ENCODE peak calls at places on chromosomes 1 and 21, in nine cellular contexts. One of them, this sample, is unnamed.

GRCh38 chr1:65330822-65331221 is 21.5 kb downstream of the DNAJC6 start:
- DNase-seq in trophoblast cell: no peak
- DNase-seq in esophagus squamous epithelium: no peak
- DNase-seq in AG04449: no peak
- DNase-seq in pancreas: no peak
- DNase-seq in HAP-1: no peak
- DNase-seq in CD4-positive, CD25-positive, alpha-beta regulatory T cell: no peak
- DNase-seq in A549: no peak
- DNase-seq in GM23248: no peak
- DNase-seq in this sample: no peak

GRCh38 chr1:3034162-3034561 is 12.9 kb downstream of the ACTRT2 start:
- DNase-seq in HAP-1: no peak
- DNase-seq in esophagus squamous epithelium: no peak
- DNase-seq in trophoblast cell: no peak
- DNase-seq in CD4-positive, CD25-positive, alpha-beta regulatory T cell: no peak
- DNase-seq in GM23248: no peak
- DNase-seq in pancreas: no peak
- DNase-seq in A549: no peak
- DNase-seq in AG04449: no peak
- DNase-seq in this sample: no peak

GRCh38 chr21:32308696-32309095 is 10.0 kb downstream of the MRAP start:
- DNase-seq in AG04449: no peak
- DNase-seq in CD4-positive, CD25-positive, alpha-beta regulatory T cell: no peak
- DNase-seq in trophoblast cell: no peak
- DNase-seq in pancreas: no peak
- DNase-seq in HAP-1: no peak
- DNase-seq in A549: no peak
- DNase-seq in GM23248: no peak
- DNase-seq in esophagus squamous epithelium: no peak
- DNase-seq in this sample: no peak

GRCh38 chr1:20291621-20292020 is 946 bp downstream of the VWA5B1 start:
- DNase-seq in trophoblast cell: no peak
- DNase-seq in A549: no peak
- DNase-seq in esophagus squamous epithelium: no peak
- DNase-seq in HAP-1: no peak
- DNase-seq in pancreas: no peak
- DNase-seq in CD4-positive, CD25-positive, alpha-beta regulatory T cell: no peak
- DNase-seq in AG04449: no peak
- DNase-seq in GM23248: peak
- DNase-seq in this sample: no peak

GRCh38 chr21:20004353-20004752 is 993.9 kb upstream of the NCAM2 start:
- DNase-seq in trophoblast cell: no peak
- DNase-seq in HAP-1: no peak
- DNase-seq in pancreas: no peak
- DNase-seq in AG04449: no peak
- DNase-seq in CD4-positive, CD25-positive, alpha-beta regulatory T cell: no peak
- DNase-seq in A549: no peak
- DNase-seq in esophagus squamous epithelium: no peak
- DNase-seq in GM23248: no peak
- DNase-seq in this sample: no peak

GRCh38 chr1:223828162-223828848 is 17.4 kb downstream of the TP53BP2 start:
- DNase-seq in pancreas: no peak
- DNase-seq in HAP-1: no peak
- DNase-seq in AG04449: no peak
- DNase-seq in CD4-positive, CD25-positive, alpha-beta regulatory T cell: no peak
- DNase-seq in esophagus squamous epithelium: no peak
- DNase-seq in GM23248: no peak
- DNase-seq in trophoblast cell: no peak
- DNase-seq in A549: no peak
- DNase-seq in this sample: no peak

GRCh38 chr1:241499910-241500309 is 19.6 kb downstream of the FH start:
- DNase-seq in GM23248: peak
- DNase-seq in CD4-positive, CD25-positive, alpha-beta regulatory T cell: no peak
- DNase-seq in AG04449: no peak
- DNase-seq in A549: peak
- DNase-seq in trophoblast cell: peak
- DNase-seq in esophagus squamous epithelium: no peak
- DNase-seq in HAP-1: no peak
- DNase-seq in pancreas: no peak
- DNase-seq in this sample: peak

GRCh38 chr1:172117800-172118199 is 276.5 kb downstream of the DNM3 start:
- DNase-seq in esophagus squamous epithelium: no peak
- DNase-seq in pancreas: no peak
- DNase-seq in GM23248: no peak
- DNase-seq in HAP-1: no peak
- DNase-seq in CD4-positive, CD25-positive, alpha-beta regulatory T cell: no peak
- DNase-seq in A549: no peak
- DNase-seq in trophoblast cell: no peak
- DNase-seq in AG04449: no peak
- DNase-seq in this sample: no peak

GRCh38 chr1:244336232-244336899 is 115.3 kb downstream of the ADSS2 start:
- DNase-seq in trophoblast cell: peak
- DNase-seq in A549: no peak
- DNase-seq in CD4-positive, CD25-positive, alpha-beta regulatory T cell: no peak
- DNase-seq in pancreas: no peak
- DNase-seq in AG04449: no peak
- DNase-seq in esophagus squamous epithelium: no peak
- DNase-seq in GM23248: no peak
- DNase-seq in HAP-1: no peak
- DNase-seq in this sample: no peak

GRCh38 chr1:229229137-229229720 is 41.7 kb upstream of the RAB4A start:
- DNase-seq in AG04449: no peak
- DNase-seq in A549: peak
- DNase-seq in GM23248: peak
- DNase-seq in trophoblast cell: peak
- DNase-seq in esophagus squamous epithelium: no peak
- DNase-seq in pancreas: no peak
- DNase-seq in CD4-positive, CD25-positive, alpha-beta regulatory T cell: no peak
- DNase-seq in HAP-1: no peak
- DNase-seq in this sample: no peak

GRCh38 chr1:39268112-39268581 is 63.7 kb downstream of the MACF1 start:
- DNase-seq in GM23248: peak
- DNase-seq in CD4-positive, CD25-positive, alpha-beta regulatory T cell: no peak
- DNase-seq in AG04449: peak
- DNase-seq in pancreas: no peak
- DNase-seq in A549: no peak
- DNase-seq in esophagus squamous epithelium: no peak
- DNase-seq in HAP-1: no peak
- DNase-seq in trophoblast cell: peak
- DNase-seq in this sample: peak

GRCh38 chr1:39270368-39270767 is 65.9 kb downstream of the MACF1 start:
- DNase-seq in esophagus squamous epithelium: no peak
- DNase-seq in GM23248: no peak
- DNase-seq in trophoblast cell: peak
- DNase-seq in HAP-1: no peak
- DNase-seq in A549: no peak
- DNase-seq in pancreas: no peak
- DNase-seq in AG04449: no peak
- DNase-seq in CD4-positive, CD25-positive, alpha-beta regulatory T cell: no peak
- DNase-seq in this sample: no peak

GRCh38 chr1:39269349-39269748 is 64.9 kb downstream of the MACF1 start:
- DNase-seq in trophoblast cell: no peak
- DNase-seq in HAP-1: no peak
- DNase-seq in esophagus squamous epithelium: no peak
- DNase-seq in pancreas: no peak
- DNase-seq in A549: no peak
- DNase-seq in CD4-positive, CD25-positive, alpha-beta regulatory T cell: no peak
- DNase-seq in GM23248: no peak
- DNase-seq in AG04449: no peak
- DNase-seq in this sample: no peak

GRCh38 chr1:39269791-39270342 is 65.4 kb downstream of the MACF1 start:
- DNase-seq in AG04449: peak
- DNase-seq in pancreas: no peak
- DNase-seq in trophoblast cell: peak
- DNase-seq in HAP-1: no peak
- DNase-seq in GM23248: peak
- DNase-seq in CD4-positive, CD25-positive, alpha-beta regulatory T cell: no peak
- DNase-seq in A549: peak
- DNase-seq in esophagus squamous epithelium: no peak
- DNase-seq in this sample: peak

GRCh38 chr1:39268906-39269305 is 64.4 kb downstream of the MACF1 start:
- DNase-seq in HAP-1: no peak
- DNase-seq in AG04449: no peak
- DNase-seq in CD4-positive, CD25-positive, alpha-beta regulatory T cell: no peak
- DNase-seq in GM23248: peak
- DNase-seq in esophagus squamous epithelium: no peak
- DNase-seq in A549: no peak
- DNase-seq in trophoblast cell: peak
- DNase-seq in pancreas: no peak
- DNase-seq in this sample: no peak
- H3K4me3 ChIP-seq in HAP-1: no peak
- H3K4me3 ChIP-seq in AG04449: peak
- H3K4me3 ChIP-seq in CD4-positive, CD25-positive, alpha-beta regulatory T cell: peak
- H3K4me3 ChIP-seq in GM23248: peak
- H3K4me3 ChIP-seq in esophagus squamous epithelium: peak
- H3K4me3 ChIP-seq in A549: no peak
- H3K4me3 ChIP-seq in trophoblast cell: no peak
- H3K4me3 ChIP-seq in pancreas: no peak
- H3K4me3 ChIP-seq in this sample: peak

DNA sequence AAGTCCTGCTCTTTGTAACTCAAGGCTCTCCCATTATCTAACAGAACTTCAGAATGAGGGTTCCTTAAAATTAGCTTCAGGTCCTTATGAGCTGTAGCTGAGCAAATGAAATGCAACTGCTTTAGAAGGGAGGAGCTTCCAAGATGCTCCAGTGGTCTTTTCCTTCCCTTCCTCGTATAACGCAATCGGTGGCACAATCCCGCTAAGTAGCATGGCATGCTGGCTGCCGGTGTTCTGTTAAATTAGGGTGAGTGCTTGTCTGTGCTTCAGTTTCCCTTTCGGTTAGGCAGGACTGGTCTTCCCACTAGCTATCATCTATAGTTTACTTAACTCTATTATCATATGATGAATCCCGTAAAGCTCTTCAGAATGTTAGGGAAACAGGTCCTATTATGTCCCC is 922 bp downstream of the KIAA0040 start:
- DNase-seq in trophoblast cell: peak
- DNase-seq in esophagus squamous epithelium: no peak
- DNase-seq in A549: no peak
- DNase-seq in AG04449: no peak
- DNase-seq in pancreas: peak
- DNase-seq in CD4-positive, CD25-positive, alpha-beta regulatory T cell: no peak
- DNase-seq in GM23248: peak
- DNase-seq in HAP-1: no peak
- DNase-seq in this sample: no peak
- H3K4me3 ChIP-seq in trophoblast cell: peak
- H3K4me3 ChIP-seq in esophagus squamous epithelium: peak
- H3K4me3 ChIP-seq in A549: peak
- H3K4me3 ChIP-seq in AG04449: peak
- H3K4me3 ChIP-seq in pancreas: peak
- H3K4me3 ChIP-seq in CD4-positive, CD25-positive, alpha-beta regulatory T cell: peak
- H3K4me3 ChIP-seq in GM23248: peak
- H3K4me3 ChIP-seq in HAP-1: peak
- H3K4me3 ChIP-seq in this sample: peak

GRCh38 chr1:151610142-151610541 is 1.7 kb upstream of the SNX27 start:
- DNase-seq in GM23248: no peak
- DNase-seq in trophoblast cell: no peak
- DNase-seq in AG04449: no peak
- DNase-seq in HAP-1: no peak
- DNase-seq in CD4-positive, CD25-positive, alpha-beta regulatory T cell: no peak
- DNase-seq in pancreas: no peak
- DNase-seq in esophagus squamous epithelium: no peak
- DNase-seq in A549: no peak
- DNase-seq in this sample: no peak

GRCh38 chr1:151611832-151612505 is at the start of gene SNX27:
- DNase-seq in AG04449: peak
- DNase-seq in esophagus squamous epithelium: peak
- DNase-seq in CD4-positive, CD25-positive, alpha-beta regulatory T cell: peak
- DNase-seq in HAP-1: peak
- DNase-seq in GM23248: peak
- DNase-seq in trophoblast cell: peak
- DNase-seq in pancreas: peak
- DNase-seq in A549: peak
- DNase-seq in this sample: peak

GRCh38 chr1:151612506-151613274 is 840 bp downstream of the SNX27 start:
- DNase-seq in trophoblast cell: no peak
- DNase-seq in pancreas: no peak
- DNase-seq in GM23248: peak
- DNase-seq in esophagus squamous epithelium: no peak
- DNase-seq in CD4-positive, CD25-positive, alpha-beta regulatory T cell: no peak
- DNase-seq in A549: peak
- DNase-seq in AG04449: no peak
- DNase-seq in HAP-1: peak
- DNase-seq in this sample: no peak

GRCh38 chr1:151613275-151613867 is 1.5 kb downstream of the SNX27 start:
- DNase-seq in HAP-1: peak
- DNase-seq in GM23248: peak
- DNase-seq in AG04449: no peak
- DNase-seq in CD4-positive, CD25-positive, alpha-beta regulatory T cell: no peak
- DNase-seq in esophagus squamous epithelium: no peak
- DNase-seq in A549: no peak
- DNase-seq in pancreas: no peak
- DNase-seq in trophoblast cell: no peak
- DNase-seq in this sample: no peak

GRCh38 chr1:151611288-151611790 is 511 bp upstream of the SNX27 start:
- DNase-seq in pancreas: peak
- DNase-seq in trophoblast cell: peak
- DNase-seq in AG04449: no peak
- DNase-seq in A549: peak
- DNase-seq in HAP-1: no peak
- DNase-seq in esophagus squamous epithelium: no peak
- DNase-seq in GM23248: peak
- DNase-seq in CD4-positive, CD25-positive, alpha-beta regulatory T cell: no peak
- DNase-seq in this sample: no peak
- H3K4me3 ChIP-seq in pancreas: no peak
- H3K4me3 ChIP-seq in trophoblast cell: no peak
- H3K4me3 ChIP-seq in AG04449: peak
- H3K4me3 ChIP-seq in A549: peak
- H3K4me3 ChIP-seq in HAP-1: peak
- H3K4me3 ChIP-seq in esophagus squamous epithelium: no peak
- H3K4me3 ChIP-seq in GM23248: peak
- H3K4me3 ChIP-seq in CD4-positive, CD25-positive, alpha-beta regulatory T cell: no peak
- H3K4me3 ChIP-seq in this sample: no peak

DNA sequence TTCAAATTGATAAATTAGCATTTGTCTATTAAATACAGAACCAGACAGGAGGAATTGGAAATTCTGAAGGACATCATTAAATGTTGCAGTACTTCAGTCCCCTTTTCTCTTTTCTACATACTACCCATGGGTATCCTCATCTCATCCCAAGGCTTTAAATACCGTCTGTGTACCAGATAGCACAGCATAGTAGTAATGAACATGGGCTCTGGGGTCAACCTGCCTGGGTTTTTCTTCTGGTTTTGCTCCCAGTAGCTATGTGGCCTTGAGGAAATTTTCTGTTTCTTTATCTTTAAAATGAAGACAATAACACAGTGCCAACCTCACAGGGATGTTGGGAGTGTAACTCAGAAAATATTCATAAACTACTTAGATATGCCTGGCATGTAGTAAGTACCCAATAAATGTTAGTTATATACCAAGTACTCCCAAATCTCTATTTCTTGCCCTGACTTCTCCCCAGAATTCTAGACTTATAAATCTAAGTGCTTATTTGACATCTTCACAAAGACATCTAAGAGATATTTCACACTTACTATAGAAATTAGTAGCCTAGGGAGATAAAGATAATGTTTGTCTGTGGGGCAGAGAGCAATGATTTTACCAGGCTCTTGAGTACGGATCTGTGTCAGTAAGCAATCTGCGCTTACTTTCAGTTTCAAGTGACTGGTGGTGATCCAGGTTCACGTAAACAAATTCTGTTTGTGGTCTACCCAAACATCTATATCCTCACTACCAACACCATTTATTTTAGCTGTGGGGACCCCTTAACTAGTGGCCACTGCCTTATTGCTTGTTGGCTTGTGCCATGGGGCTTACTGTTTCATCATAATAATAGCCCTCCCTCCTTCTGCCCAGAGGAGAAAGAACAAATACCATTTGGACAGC is 37.3 kb downstream of the VANGL2 start:
- DNase-seq in pancreas: no peak
- DNase-seq in trophoblast cell: no peak
- DNase-seq in AG04449: no peak
- DNase-seq in CD4-positive, CD25-positive, alpha-beta regulatory T cell: no peak
- DNase-seq in esophagus squamous epithelium: no peak
- DNase-seq in A549: no peak
- DNase-seq in GM23248: no peak
- DNase-seq in HAP-1: no peak
- DNase-seq in this sample: no peak
- H3K4me3 ChIP-seq in pancreas: no peak
- H3K4me3 ChIP-seq in trophoblast cell: no peak
- H3K4me3 ChIP-seq in AG04449: no peak
- H3K4me3 ChIP-seq in CD4-positive, CD25-positive, alpha-beta regulatory T cell: peak
- H3K4me3 ChIP-seq in esophagus squamous epithelium: no peak
- H3K4me3 ChIP-seq in A549: no peak
- H3K4me3 ChIP-seq in GM23248: no peak
- H3K4me3 ChIP-seq in HAP-1: no peak
- H3K4me3 ChIP-seq in this sample: no peak

This sample was measured in AG04450.